ENCODE peak calls at places on chromosomes 11 and 22, in five cellular contexts. H is stomach, P is endothelial cell of umbilical vein, E is suprapubic skin, T is prostate gland. B is an unnamed sample.
A peak's percentile ranks its signal among the peaks of the same experiment; 100 is the strongest.

GRCh38 chr11:69917529-69917928 is 98.3 kb upstream of the FGF3 start:
- DNase-seq in H (no peak), P (no peak), E (no peak), T (no peak), B (no peak)

GRCh38 chr11:44371706-44372105 is 61.8 kb upstream of the ALX4 start:
- DNase-seq in H (no peak), P (no peak), E (no peak), T (no peak), B (no peak)

GRCh38 chr11:69307871-69308381 is 14.0 kb downstream of the MYEOV start:
- DNase-seq in H (no peak), P (no peak), E (peak; percentile 46), T (no peak), B (no peak)

GRCh38 chr11:45585205-45585604 is 80.2 kb downstream of the CHST1 start:
- DNase-seq in H (no peak), P (no peak), E (no peak), T (no peak), B (no peak)

GRCh38 chr22:44091021-44091721 is 67.1 kb downstream of the PARVB start:
- DNase-seq in H (no peak), P (no peak), E (no peak), T (no peak), B (no peak)

GRCh38 chr11:34345012-34345804 is 12.6 kb downstream of the ABTB2 start:
- DNase-seq in H (peak; percentile 49), P (no peak), E (no peak), T (peak; percentile 36), B (no peak)

GRCh38 chr11:61090092-61090491 is 12.2 kb upstream of the CD5 start:
- DNase-seq in H (no peak), P (no peak), E (no peak), T (no peak), B (no peak)

GRCh38 chr11:37907461-37908223 is 1309.6 kb upstream of the RAG2 start:
- DNase-seq in H (no peak), P (no peak), E (no peak), T (no peak), B (no peak)

GRCh38 chr11:76609736-76610370 is 60.7 kb downstream of the LRRC32 start:
- DNase-seq in H (no peak), P (no peak), E (no peak), T (no peak), B (no peak)

GRCh38 chr11:22192642-22193347 is at the start of gene ANO5:
- DNase-seq in H (peak; percentile 78), P (peak; percentile 20), E (peak; percentile 55), T (peak; percentile 27), B (peak; percentile 16)

GRCh38 chr11:36056160-36056751 is 112.4 kb downstream of the LDLRAD3 start:
- DNase-seq in H (no peak), P (peak; percentile 58), E (no peak), T (no peak), B (no peak)

GRCh38 chr22:47134222-47134621 is 371.8 kb downstream of the TBC1D22A start:
- DNase-seq in H (no peak), P (no peak), E (no peak), T (no peak), B (no peak)

GRCh38 chr11:62295504-62295903 is 3.4 kb downstream of the SCGB1D4 start:
- DNase-seq in H (no peak), P (peak; percentile 45), E (no peak), T (peak; percentile 13), B (no peak)

GRCh38 chr11:89491141-89491690 is at the start of gene NOX4:
- DNase-seq in H (peak; percentile 30), P (peak; percentile 89), E (peak; percentile 65), T (no peak), B (no peak)

GRCh38 chr11:123211981-123212380 is 16.9 kb upstream of the CLMP start:
- DNase-seq in H (no peak), P (no peak), E (no peak), T (no peak), B (no peak)

GRCh38 chr11:102561636-102562035 is 31.1 kb upstream of the MMP7 start:
- DNase-seq in H (no peak), P (no peak), E (no peak), T (no peak), B (no peak)

GRCh38 chr11:61149624-61150615 is 11.3 kb downstream of the VPS37C start:
- DNase-seq in H (peak; percentile 56), P (peak; percentile 63), E (no peak), T (no peak), B (no peak)

GRCh38 chr11:2474059-2474901 is 29.5 kb downstream of the KCNQ1 start:
- DNase-seq in H (peak; percentile 78), P (no peak), E (no peak), T (no peak), B (no peak)

GRCh38 chr11:72430743-72431570 is 3.4 kb downstream of the CLPB start:
- DNase-seq in H (peak; percentile 47), P (peak; percentile 52), E (no peak), T (peak; percentile 38), B (no peak)

GRCh38 chr11:111566324-111566723 is 25.8 kb downstream of the LAYN start:
- DNase-seq in H (no peak), P (no peak), E (no peak), T (no peak), B (no peak)

GRCh38 chr11:69644071-69644961 is 3.4 kb downstream of the CCND1 start:
- DNase-seq in H (peak; percentile 87), P (peak; percentile 29), E (no peak), T (peak; percentile 85), B (peak; percentile 48)

GRCh38 chr11:111531687-111532364 is 8.7 kb upstream of the LAYN start:
- DNase-seq in H (no peak), P (no peak), E (no peak), T (peak; percentile 42), B (no peak)

GRCh38 chr11:120169981-120170698 is 32.2 kb upstream of the TRIM29 start:
- DNase-seq in H (no peak), P (no peak), E (peak; percentile 48), T (no peak), B (no peak)

GRCh38 chr11:124482362-124483147 is 37.1 kb upstream of the OR8B8 start:
- DNase-seq in H (no peak), P (peak; percentile 15), E (no peak), T (no peak), B (no peak)

GRCh38 chr22:30404307-30404706 is 7.5 kb downstream of the SEC14L2 start:
- DNase-seq in H (no peak), P (no peak), E (no peak), T (no peak), B (no peak)

GRCh38 chr11:103525069-103525468 is 415.8 kb downstream of the DYNC2H1 start:
- DNase-seq in H (no peak), P (peak; percentile 86), E (no peak), T (no peak), B (no peak)

GRCh38 chr22:35761037-35761436 is 43.4 kb downstream of the APOL5 start:
- DNase-seq in H (no peak), P (peak; percentile 26), E (no peak), T (no peak), B (no peak)

GRCh38 chr11:844693-845644 is 2.3 kb downstream of the TSPAN4 start:
- DNase-seq in H (peak; percentile 77), P (peak; percentile 92), E (peak; percentile 98), T (peak; percentile 85), B (peak; percentile 88)

GRCh38 chr22:41445171-41446056 is 1.2 kb downstream of the TOB2 start:
- DNase-seq in H (peak; percentile 32), P (peak; percentile 41), E (no peak), T (peak; percentile 30), B (no peak)

GRCh38 chr11:44016129-44016528 is 31.7 kb upstream of the ACCSL start:
- DNase-seq in H (peak; percentile 24), P (no peak), E (no peak), T (no peak), B (no peak)

DNA sequence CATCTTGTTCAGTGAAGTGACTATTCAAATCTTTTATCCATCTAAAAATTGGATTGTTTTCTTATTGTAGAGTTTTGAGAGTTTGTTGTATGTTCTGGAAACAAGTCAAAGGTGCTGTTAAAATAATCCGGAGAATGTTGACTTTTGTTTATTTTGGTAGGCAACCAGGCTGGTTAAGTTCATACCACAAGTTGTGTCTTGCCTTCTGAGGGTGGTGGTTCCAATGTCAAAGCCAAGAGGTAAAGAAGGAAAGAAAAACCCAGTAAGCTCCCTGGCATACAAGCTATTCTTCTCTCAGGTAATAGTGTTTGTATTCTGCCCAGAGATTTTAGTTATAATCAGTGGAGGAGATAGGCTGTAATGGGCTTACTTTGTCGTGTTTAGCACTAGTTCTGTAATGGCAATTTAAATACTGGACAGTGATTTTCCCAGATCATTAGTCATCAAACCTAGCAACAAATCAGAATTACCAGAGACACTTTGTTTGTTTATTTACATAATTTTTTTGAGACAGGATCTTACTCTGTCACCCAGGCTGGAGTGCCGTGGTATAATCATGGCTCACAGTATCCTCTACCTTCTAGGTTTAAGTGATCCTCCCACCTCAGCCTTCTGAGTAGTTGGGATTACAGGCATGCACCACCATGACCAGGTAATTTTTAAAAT is 15.1 kb upstream of the CSRP3 start:
- DNase-seq in H (no peak), P (peak; percentile 22), E (no peak), T (peak; percentile 52), B (no peak)
- TF ChIP-seq CTCF in H (no peak), P (no peak), E (no peak), T (no peak), B (no peak)

GRCh38 chr11:65131417-65131776 is 2.9 kb downstream of the SYVN1 start:
- DNase-seq in H (no peak), P (no peak), E (no peak), T (no peak), B (no peak)
- TF ChIP-seq POLR2AphosphoS5 in H (no peak), P (no peak), E (no peak), T (no peak), B (no peak)

GRCh38 chr11:48216510-48216909 is at the start of gene OR4B1:
- DNase-seq in H (no peak), P (no peak), E (no peak), T (no peak), B (no peak)
- H3K9me3 ChIP-seq in H (no peaks in the 10 kb centered on the region), P (no peaks in the 10 kb centered on the region), E (no peaks in the 10 kb centered on the region), T (no peaks in the 10 kb centered on the region), B (no peaks in the 10 kb centered on the region)

GRCh38 chr11:59262419-59262818 is 49.7 kb upstream of the MPEG1 start:
- DNase-seq in H (no peak), P (no peak), E (no peak), T (no peak), B (no peak)

GRCh38 chr11:59264736-59265135 is 52.0 kb upstream of the MPEG1 start:
- DNase-seq in H (no peak), P (no peak), E (no peak), T (no peak), B (no peak)

GRCh38 chr11:59261150-59261549 is 48.4 kb upstream of the MPEG1 start:
- DNase-seq in H (no peak), P (no peak), E (no peak), T (no peak), B (no peak)

GRCh38 chr11:59265735-59266134 is 53.0 kb upstream of the MPEG1 start:
- DNase-seq in H (no peak), P (no peak), E (no peak), T (no peak), B (no peak)

DNA sequence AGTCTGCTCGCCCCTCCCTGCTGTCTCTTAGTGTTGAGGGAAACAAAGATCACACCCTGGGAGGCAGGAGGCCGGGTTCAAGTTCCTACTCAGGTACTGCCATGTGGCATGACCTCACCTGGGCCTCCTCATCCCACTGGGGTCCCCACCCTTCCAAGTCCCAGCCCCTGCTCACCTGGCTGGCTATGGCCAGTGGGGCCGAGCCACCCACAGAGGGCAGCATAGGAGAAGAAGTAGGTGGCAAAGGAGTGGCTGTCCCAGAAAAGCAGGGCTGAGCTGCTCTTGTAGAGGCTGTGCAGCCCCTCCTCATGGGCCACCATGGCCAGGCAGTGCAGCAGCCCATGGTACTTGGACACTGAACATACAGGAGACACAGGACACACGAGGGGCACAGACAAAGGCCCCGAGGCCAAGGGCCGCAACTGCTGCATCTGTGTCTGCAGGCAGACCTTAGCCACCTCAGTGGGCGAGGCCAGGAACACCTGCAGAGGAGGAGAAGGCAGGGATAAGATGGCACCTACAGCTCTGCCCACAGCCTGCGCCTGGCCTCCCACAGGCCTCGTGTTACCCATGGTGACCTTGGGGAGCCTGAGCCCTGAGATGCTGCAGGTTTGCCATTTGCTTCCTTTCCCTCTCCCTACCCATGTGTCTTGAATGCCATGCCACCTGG is 50.6 kb upstream of the MPEG1 start:
- DNase-seq in H (peak; percentile 63), P (no peak), E (no peak), T (no peak), B (no peak)
- TF ChIP-seq CTCF in H (no peak), P (no peak), E (no peak), T (no peak), B (no peak)

B was measured in breast epithelium.